ENCODE peak calls at places on chromosomes 5 and 9, in nine cellular contexts. F is coronary artery; M is cerebellum; R is PC-9; S is RWPE1; O is aorta; G is iris pigment epithelial cell; L is ascending aorta; P is stimulated activated CD8-positive, alpha-beta memory T cell treated with anti-CD3 and anti-CD28 coated beads, Interleukin-15, amount 100 ng/mL, for 4 hours. C is an unnamed sample.

GRCh38 chr5:166909926-166910325 is 1381.5 kb upstream of the WWC1 start:
- DNase-seq in F (no peak), M (no peak), R (no peak), S (no peak), O (no peak), G (no peak), L (no peak), P (no peak), C (no peak)

GRCh38 chr9:72577212-72577753 is 55.9 kb downstream of the TMC1 start:
- DNase-seq in F (no peak), M (peak; percentile 53), R (peak; percentile 59), S (peak; percentile 85), O (no peak), G (peak; percentile 88), L (no peak), P (no peak), C (no peak)

GRCh38 chr9:131629827-131630205 is 84.5 kb downstream of the PRRT1B start:
- DNase-seq in F (no peak), M (no peak), R (no peak), S (no peak), O (no peak), G (no peak), L (no peak), P (no peak), C (no peak)

GRCh38 chr9:75891277-75892167 is 1.0 kb downstream of the PCSK5 start:
- DNase-seq in F (peak; percentile 77), M (no peak), R (peak; percentile 21), S (no peak), O (peak; percentile 67), G (no peak), L (peak; percentile 75), P (no peak), C (peak; percentile 48)

GRCh38 chr9:113397077-113397696 is 3.9 kb downstream of the ALAD start:
- DNase-seq in F (no peak), M (no peak), R (no peak), S (no peak), O (no peak), G (no peak), L (no peak), P (no peak), C (no peak)

GRCh38 chr5:143650296-143650695 is 161.7 kb upstream of the HMHB1 start:
- DNase-seq in F (no peak), M (peak; percentile 22), R (no peak), S (no peak), O (peak; percentile 59), G (no peak), L (no peak), P (no peak), C (no peak)

GRCh38 chr9:35617548-35617947 is 665 bp downstream of the CD72 start:
- DNase-seq in F (peak; percentile 53), M (no peak), R (no peak), S (no peak), O (no peak), G (no peak), L (peak; percentile 54), P (no peak), C (no peak)

GRCh38 chr5:158054388-158055092 is 195.6 kb upstream of the CLINT1 start:
- DNase-seq in F (no peak), M (no peak), R (no peak), S (peak; percentile 68), O (no peak), G (no peak), L (no peak), P (no peak), C (no peak)

GRCh38 chr9:107249131-107249533 is 33.9 kb upstream of the RAD23B start:
- DNase-seq in F (no peak), M (no peak), R (peak; percentile 70), S (peak; percentile 90), O (no peak), G (peak; percentile 53), L (no peak), P (no peak), C (peak; percentile 62)

GRCh38 chr5:125394661-125395280 is 648.3 kb upstream of the ZNF608 start:
- DNase-seq in F (no peak), M (no peak), R (no peak), S (peak; percentile 82), O (no peak), G (peak; percentile 7), L (no peak), P (no peak), C (no peak)

GRCh38 chr5:174693697-174694400 is 30.5 kb upstream of the MSX2 start:
- DNase-seq in F (no peak), M (no peak), R (no peak), S (no peak), O (no peak), G (no peak), L (no peak), P (no peak), C (no peak)